ENCODE peak calls at places on chromosomes 13 and 19, in nine cellular contexts. Z, K, C, S, W, Q, A, R and B are unnamed samples.

GRCh38 chr19:1223018-1223855 is 14.6 kb downstream of the CBARP start:
- DNase-seq in W (no peak), A (no peak), S (no peak), C (no peak), R (no peak), K (no peak), Z (no peak), Q (no peak), B (no peak)

GRCh38 chr13:72527333-72527732 is 200.1 kb downstream of the MZT1 start:
- DNase-seq in C (no peak), Z (no peak), S (no peak), Q (no peak), W (no peak), K (no peak), A (no peak), R (no peak), B (no peak)

GRCh38 chr13:98581971-98582702 is 5.2 kb upstream of the STK24 start:
- DNase-seq in K (no peak), A (no peak), W (no peak), Z (no peak), S (no peak), C (no peak), R (no peak), Q (no peak), B (no peak)

GRCh38 chr19:5321851-5322681 is 18.5 kb downstream of the PTPRS start:
- DNase-seq in C (no peak), Z (no peak), K (no peak), A (peak), S (no peak), R (no peak), W (no peak), Q (no peak), B (no peak)

GRCh38 chr13:42574435-42575311 is 721 bp downstream of the TNFSF11 start:
- DNase-seq in C (no peak), R (no peak), Z (no peak), K (no peak), S (no peak), A (no peak), Q (no peak), W (no peak), B (peak)

GRCh38 chr13:89988206-89988605 is 1359.3 kb upstream of the MIR17HG start:
- DNase-seq in W (no peak), K (no peak), R (no peak), C (no peak), A (no peak), S (no peak), Z (no peak), Q (no peak), B (no peak)

GRCh38 chr13:93180376-93180966 is 46.1 kb upstream of the GPC6 start:
- DNase-seq in Q (no peak), A (no peak), W (no peak), C (no peak), R (no peak), S (no peak), K (no peak), Z (no peak), B (no peak)

GRCh38 chr13:49524740-49525501 is 29.2 kb downstream of the PHF11 start:
- DNase-seq in C (no peak), Z (no peak), K (peak), R (no peak), Q (no peak), S (no peak), W (no peak), A (no peak), B (no peak)

GRCh38 chr19:29277107-29277506 is 64.2 kb upstream of the UQCRFS1 start:
- DNase-seq in W (no peak), Z (no peak), A (peak), Q (no peak), R (no peak), S (no peak), K (no peak), C (no peak), B (no peak)

GRCh38 chr19:940591-941291 is 14.9 kb downstream of the ARID3A start:
- DNase-seq in K (peak), S (peak), W (no peak), A (peak), R (no peak), Q (peak), Z (no peak), C (no peak), B (peak)

GRCh38 chr19:15294591-15294990 is 37.7 kb downstream of the BRD4 start:
- DNase-seq in C (no peak), Z (no peak), K (no peak), W (no peak), A (no peak), Q (no peak), S (no peak), R (no peak), B (no peak)

GRCh38 chr13:42615691-42616090 is 41.7 kb downstream of the TNFSF11 start:
- DNase-seq in Q (no peak), Z (no peak), K (no peak), C (no peak), A (no peak), S (no peak), W (no peak), R (no peak), B (no peak)

GRCh38 chr19:38417544-38418506 is 8.2 kb downstream of the RASGRP4 start:
- DNase-seq in C (peak), R (no peak), K (peak), A (peak), Z (no peak), Q (peak), S (no peak), W (peak), B (peak)

GRCh38 chr13:56352901-56353300 is 787.8 kb upstream of the PRR20A start:
- DNase-seq in C (no peak), S (no peak), R (no peak), A (no peak), Q (no peak), Z (no peak), W (no peak), K (no peak), B (no peak)

GRCh38 chr13:75739244-75739868 is 103.2 kb downstream of the LMO7 start:
- DNase-seq in S (no peak), R (no peak), K (no peak), A (no peak), Q (no peak), C (no peak), W (no peak), Z (no peak), B (no peak)

GRCh38 chr13:111610077-111610476 is 289.6 kb downstream of the TEX29 start:
- DNase-seq in S (no peak), A (no peak), R (no peak), K (no peak), Q (no peak), C (no peak), W (no peak), Z (no peak), B (no peak)

GRCh38 chr13:77338961-77339401 is 12.1 kb upstream of the MYCBP2 start:
- DNase-seq in S (no peak), R (no peak), A (no peak), Z (no peak), W (no peak), C (no peak), Q (no peak), K (no peak), B (peak)

GRCh38 chr13:32022292-32022691 is 9.3 kb upstream of the FRY start:
- DNase-seq in Q (no peak), C (no peak), Z (no peak), W (no peak), R (no peak), S (no peak), A (no peak), K (no peak), B (no peak)

GRCh38 chr19:38888876-38889275 is 10.5 kb downstream of the SIRT2 start:
- DNase-seq in Z (no peak), C (no peak), Q (no peak), A (no peak), W (no peak), K (no peak), S (no peak), R (no peak), B (no peak)

GRCh38 chr19:2582984-2583956 is 107.3 kb downstream of the GADD45B start:
- DNase-seq in C (no peak), R (no peak), Z (no peak), K (no peak), S (peak), Q (no peak), A (no peak), W (no peak), B (no peak)

GRCh38 chr19:35851213-35852028 is 883 bp downstream of the NPHS1 start:
- DNase-seq in R (no peak), Z (no peak), Q (no peak), C (no peak), A (no peak), S (no peak), W (peak), K (no peak), B (no peak)

GRCh38 chr19:10836478-10837325 is 690 bp upstream of the TMED1 start:
- DNase-seq in W (no peak), A (peak), C (peak), K (peak), Z (no peak), Q (peak), R (peak), S (peak), B (no peak)

GRCh38 chr13:105365831-105366230 is 1169.6 kb downstream of the EFNB2 start:
- DNase-seq in A (no peak), W (no peak), R (no peak), K (no peak), Z (no peak), S (no peak), Q (no peak), C (no peak), B (no peak)

GRCh38 chr13:49587311-49587847 is 2.0 kb upstream of the RCBTB1 start:
- DNase-seq in Z (no peak), R (no peak), S (no peak), A (no peak), Q (no peak), C (peak), K (no peak), W (no peak), B (no peak)

GRCh38 chr13:114248011-114248410 is 13.3 kb downstream of the CDC16 start:
- DNase-seq in R (no peak), Z (no peak), C (no peak), K (no peak), Q (no peak), S (no peak), A (no peak), W (no peak), B (no peak)

GRCh38 chr19:1433119-1434039 is 4.8 kb upstream of the RPS15 start:
- DNase-seq in A (no peak), K (no peak), Q (no peak), Z (no peak), S (no peak), C (no peak), R (no peak), W (no peak), B (no peak)

GRCh38 chr13:50366488-50367174 is 351.4 kb downstream of the KCNRG start:
- DNase-seq in C (no peak), W (no peak), A (no peak), Z (no peak), Q (no peak), S (no peak), K (no peak), R (no peak), B (no peak)

GRCh38 chr13:77507931-77508776 is 27.4 kb upstream of the SCEL start:
- DNase-seq in Z (no peak), A (no peak), K (no peak), Q (no peak), R (no peak), W (no peak), S (no peak), C (peak), B (no peak)

GRCh38 chr19:5128932-5129389 is 160.0 kb downstream of the KDM4B start:
- DNase-seq in R (no peak), S (no peak), Q (no peak), K (no peak), W (no peak), Z (no peak), C (no peak), A (no peak), B (no peak)

GRCh38 chr13:81773263-81773662 is 1432.3 kb upstream of the SPRY2 start:
- DNase-seq in Z (no peak), A (no peak), Q (no peak), C (no peak), S (no peak), W (no peak), K (no peak), R (no peak), B (no peak)

GRCh38 chr13:41864658-41865057 is 96.3 kb downstream of the VWA8 start:
- DNase-seq in C (no peak), K (peak), Z (no peak), S (no peak), R (no peak), A (no peak), Q (peak), W (no peak), B (no peak)

GRCh38 chr19:28961772-28962500 is 251.0 kb downstream of the UQCRFS1 start:
- DNase-seq in Q (no peak), Z (no peak), C (no peak), S (no peak), W (no peak), A (no peak), R (no peak), K (no peak), B (no peak)

GRCh38 chr19:10654610-10655456 is 687 bp downstream of the ILF3 start:
- DNase-seq in W (peak), Z (peak), Q (peak), A (peak), R (no peak), C (peak), S (peak), K (peak), B (no peak)

GRCh38 chr19:4671182-4671851 is 1.2 kb upstream of the MYDGF start:
- DNase-seq in Z (no peak), R (no peak), Q (no peak), A (no peak), C (no peak), S (no peak), W (no peak), K (no peak), B (no peak)

GRCh38 chr19:7294571-7295212 is 478 bp upstream of the INSR start:
- DNase-seq in R (no peak), W (peak), K (peak), C (no peak), A (peak), Z (peak), S (peak), Q (peak), B (peak)

GRCh38 chr13:112875627-112876026 is 93.4 kb upstream of the MCF2L start:
- DNase-seq in Z (no peak), W (no peak), A (no peak), C (no peak), Q (peak), S (peak), K (peak), R (no peak), B (no peak)

GRCh38 chr13:98778749-98779148 is 26.3 kb upstream of the SLC15A1 start:
- DNase-seq in R (no peak), S (no peak), K (no peak), C (no peak), Q (no peak), W (no peak), Z (no peak), A (no peak), B (no peak)

GRCh38 chr13:24053505-24054251 is 106.8 kb upstream of the SPATA13 start:
- DNase-seq in C (peak), A (peak), K (peak), W (peak), R (no peak), S (no peak), Z (no peak), Q (no peak), B (peak)

GRCh38 chr13:67977081-67977480 is 746.9 kb upstream of the PCDH9 start:
- DNase-seq in Z (no peak), A (no peak), Q (no peak), S (no peak), W (no peak), K (no peak), C (no peak), R (no peak), B (no peak)
- TF ChIP-seq CTCF in Z (no peak), A (no peak), Q (no peak), S (no peak), W (no peak), K (no peak), C (no peak), R (no peak), B (no peak)

GRCh38 chr19:20339444-20339843 is 172.4 kb downstream of the ZNF486 start:
- DNase-seq in A (no peak), C (no peak), K (no peak), R (no peak), Q (no peak), W (no peak), S (no peak), Z (no peak), B (no peak)
- TF ChIP-seq CTCF in A (no peak), C (no peak), K (no peak), R (no peak), Q (no peak), W (no peak), S (no peak), Z (no peak), B (no peak)

GRCh38 chr13:95209109-95209508 is 92.1 kb downstream of the ABCC4 start:
- DNase-seq in Z (no peak), C (no peak), R (no peak), K (no peak), Q (no peak), A (no peak), W (no peak), S (no peak), B (no peak)

GRCh38 chr13:95207769-95208366 is 93.4 kb downstream of the ABCC4 start:
- DNase-seq in C (no peak), R (no peak), K (no peak), Z (no peak), S (no peak), Q (no peak), W (no peak), A (no peak), B (no peak)

GRCh38 chr13:95204231-95204765 is 97.0 kb downstream of the ABCC4 start:
- DNase-seq in Q (no peak), R (no peak), K (no peak), S (no peak), W (no peak), Z (no peak), C (no peak), A (no peak), B (no peak)

GRCh38 chr13:95201814-95202521 is 99.3 kb downstream of the ABCC4 start:
- DNase-seq in K (no peak), W (no peak), C (no peak), A (no peak), Z (no peak), R (no peak), Q (no peak), S (no peak), B (no peak)

DNA sequence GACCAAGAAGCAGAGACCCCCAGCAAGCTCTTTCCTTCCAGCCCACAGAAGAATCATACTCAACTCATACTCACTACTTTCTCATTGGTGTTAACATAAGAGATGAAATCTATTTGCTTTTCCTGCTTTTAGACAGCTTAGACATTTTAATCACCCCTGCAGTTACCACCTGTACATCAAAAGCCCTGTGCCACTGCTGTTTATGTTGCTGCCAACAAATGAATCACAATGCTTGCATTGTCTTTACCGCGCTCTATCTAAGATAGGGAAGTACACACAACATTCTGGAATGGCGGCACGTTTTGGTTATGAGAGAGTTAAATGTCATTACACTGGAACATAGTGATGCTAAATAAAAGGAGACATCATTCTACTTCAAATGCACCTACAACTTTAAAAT is 95.1 kb downstream of the ABCC4 start:
- DNase-seq in R (no peak), Q (no peak), K (no peak), W (no peak), S (no peak), Z (no peak), A (no peak), C (no peak), B (no peak)
- TF ChIP-seq CTCF in R (no peak), Q (no peak), K (no peak), W (no peak), S (no peak), Z (no peak), A (no peak), C (no peak), B (no peak)

GRCh38 chr13:21242236-21242635 is 65.8 kb downstream of the MRPL57 start:
- DNase-seq in Z (no peak), C (no peak), W (peak), K (no peak), R (no peak), S (no peak), Q (no peak), A (no peak), B (no peak)
- TF ChIP-seq CTCF in Z (no peak), C (no peak), W (no peak), K (no peak), R (no peak), S (no peak), Q (no peak), A (no peak), B (no peak)

DNA sequence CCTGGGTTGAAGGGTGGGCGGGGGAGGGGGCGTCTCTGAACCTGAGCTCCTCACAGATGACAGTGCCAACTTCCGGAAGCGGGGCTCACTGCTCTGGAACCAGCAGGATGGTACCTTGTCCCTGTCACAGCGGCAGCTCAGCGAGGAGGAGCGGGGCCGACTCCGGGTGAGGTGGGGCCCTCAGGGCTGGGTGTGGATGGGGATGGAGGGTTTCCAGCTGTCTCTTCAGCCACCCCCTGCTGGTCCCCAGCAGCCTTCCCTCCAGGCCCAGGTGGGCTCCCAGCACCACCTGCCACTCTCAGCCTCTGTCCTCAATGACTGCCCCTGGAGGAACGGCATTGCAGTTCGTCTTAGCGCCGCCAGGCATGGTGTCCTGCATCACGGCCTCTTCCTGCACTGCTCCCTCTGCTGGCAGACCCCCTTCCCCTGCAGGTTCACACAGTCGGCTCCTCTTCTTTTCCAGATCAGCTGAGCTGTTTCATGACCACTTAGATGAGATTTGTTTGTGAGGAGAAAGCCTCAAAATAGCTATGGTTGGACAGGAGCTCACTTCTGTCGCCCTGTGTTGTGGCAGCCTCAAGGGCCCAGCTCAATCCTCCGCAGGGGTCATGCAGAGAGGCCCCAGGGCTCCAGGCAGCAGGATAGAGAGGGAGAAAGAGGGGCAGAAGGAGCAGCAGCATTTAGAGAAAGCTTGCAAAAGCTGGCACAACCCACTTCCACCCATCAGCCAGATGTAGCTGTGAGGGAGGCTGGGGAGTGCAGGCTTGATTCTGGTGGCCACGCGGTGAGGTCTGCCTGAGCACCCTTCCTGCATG is 2.5 kb upstream of the GARIN5A start:
- DNase-seq in Z (no peak), R (no peak), Q (no peak), W (no peak), C (peak), K (no peak), S (no peak), A (no peak), B (no peak)
- TF ChIP-seq CTCF in Z (peak), R (no peak), Q (peak), W (peak), C (peak), K (peak), S (no peak), A (no peak), B (no peak)

DNA sequence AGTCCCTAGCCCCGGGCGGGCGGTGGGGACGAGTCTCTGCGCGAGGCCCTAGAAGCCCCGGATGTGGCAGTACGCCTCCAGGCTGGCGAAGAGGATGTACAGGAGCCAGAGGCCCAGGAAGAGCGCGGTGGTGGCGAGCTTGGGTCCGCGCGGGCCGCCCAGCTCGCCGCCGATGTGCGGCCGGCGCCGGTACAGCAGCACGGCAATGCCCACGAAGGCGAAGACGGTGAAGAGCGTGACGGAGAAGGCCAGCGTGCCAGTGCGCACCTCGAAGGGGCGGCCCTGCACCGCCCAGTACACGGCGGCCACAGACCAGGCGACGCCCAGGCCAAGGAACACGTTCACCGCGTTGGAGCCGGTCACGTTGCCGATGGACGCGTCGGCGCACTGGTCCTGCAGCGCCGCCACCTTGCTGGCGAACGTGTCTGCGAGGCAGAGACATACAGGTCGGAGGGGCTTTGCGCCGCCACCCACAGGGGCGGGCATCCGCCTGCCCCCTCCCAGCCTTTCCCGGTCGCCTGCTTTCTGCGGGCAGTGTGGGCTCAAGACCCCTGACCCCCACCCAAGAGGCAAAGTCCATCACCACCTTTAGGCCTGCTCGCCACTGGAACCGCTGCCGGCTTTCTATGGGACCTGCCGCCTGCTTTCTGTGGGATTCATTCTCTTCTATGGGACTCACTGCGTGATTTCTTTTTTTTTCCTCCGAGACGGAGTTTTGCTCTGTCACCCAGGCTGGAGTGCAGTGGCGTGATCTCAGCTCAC is 10.9 kb upstream of the MEIS3 start:
- DNase-seq in K (peak), A (peak), Q (peak), Z (no peak), W (no peak), R (no peak), S (no peak), C (no peak), B (no peak)
- TF ChIP-seq CTCF in K (no peak), A (peak), Q (peak), Z (peak), W (peak), R (no peak), S (no peak), C (peak), B (no peak)

GRCh38 chr19:46856062-46857022 is 4.5 kb upstream of the ARHGAP35 start:
- DNase-seq in A (peak), S (peak), Z (peak), Q (peak), C (peak), W (peak), R (peak), K (peak), B (peak)
- TF ChIP-seq CTCF in A (peak), S (peak), Z (peak), Q (peak), C (peak), W (peak), R (no peak), K (peak), B (no peak)